ENCODE peak calls at places on chromosomes 11 and 22, in eight cellular contexts. E is stimulated activated CD4-positive, alpha-beta T cell treated with anti-CD3 and anti-CD28 coated beads, Interleukin-2, amount 100 ng/mL, for 24 hours; Z is MCF 10A; N is HEK293T; W is fibroblast of the aortic adventitia; Y is RKO; H is NCI-H1930; P is activated CD8-positive, alpha-beta memory T cell treated with anti-CD3 and anti-CD28 coated beads for 4 hours. U is an unnamed sample.
A peak's percentile ranks its signal among the peaks of the same experiment; 100 is the strongest.

GRCh38 chr11:4606231-4607015 is 1.6 kb downstream of the TRIM68 start:
- DNase-seq in E (no peak), Z (peak; percentile 79), N (no peak), W (peak; percentile 67), Y (no peak), H (no peak), P (no peak), U (no peak)

GRCh38 chr22:30605449-30606110 is 1.4 kb upstream of the TCN2 start:
- DNase-seq in E (peak; percentile 59), Z (peak; percentile 59), N (peak; percentile 71), W (peak; percentile 45), Y (peak; percentile 59), H (no peak), P (no peak), U (no peak)

GRCh38 chr22:38016182-38017078 is 32.1 kb upstream of the SOX10 start:
- DNase-seq in E (no peak), Z (no peak), N (no peak), W (peak; percentile 76), Y (no peak), H (no peak), P (no peak), U (no peak)

GRCh38 chr22:29205598-29206371 is at the start of gene EMID1:
- DNase-seq in E (peak; percentile 38), Z (no peak), N (peak; percentile 77), W (no peak), Y (no peak), H (peak; percentile 61), P (no peak), U (no peak)

GRCh38 chr11:47318166-47318565 is 34.3 kb downstream of the MYBPC3 start:
- DNase-seq in E (no peak), Z (no peak), N (no peak), W (no peak), Y (no peak), H (no peak), P (no peak), U (no peak)

GRCh38 chr11:8370812-8371515 is 107.3 kb upstream of the LMO1 start:
- DNase-seq in E (no peak), Z (no peak), N (no peak), W (no peak), Y (no peak), H (no peak), P (no peak), U (peak; percentile 11)

GRCh38 chr11:134383576-134384221 is 28.3 kb downstream of the B3GAT1 start:
- DNase-seq in E (no peak), Z (no peak), N (no peak), W (no peak), Y (no peak), H (no peak), P (no peak), U (no peak)

GRCh38 chr22:32842486-32842885 is 41.0 kb downstream of the TIMP3 start:
- DNase-seq in E (no peak), Z (no peak), N (no peak), W (no peak), Y (no peak), H (no peak), P (no peak), U (no peak)

GRCh38 chr22:44740307-44740706 is 12.1 kb upstream of the ARHGAP8 start:
- DNase-seq in E (no peak), Z (no peak), N (no peak), W (no peak), Y (no peak), H (no peak), P (no peak), U (no peak)

GRCh38 chr11:19359425-19360000 is 118.8 kb upstream of the E2F8 start:
- DNase-seq in E (no peak), Z (peak; percentile 29), N (no peak), W (peak; percentile 65), Y (no peak), H (no peak), P (no peak), U (no peak)

GRCh38 chr11:23959466-23959865 is 537.4 kb upstream of the LUZP2 start:
- DNase-seq in E (no peak), Z (no peak), N (no peak), W (no peak), Y (no peak), H (no peak), P (no peak), U (no peak)

GRCh38 chr22:33110562-33111163 is 52.5 kb upstream of the SYN3 start:
- DNase-seq in E (no peak), Z (peak; percentile 40), N (no peak), W (no peak), Y (no peak), H (no peak), P (no peak), U (no peak)

GRCh38 chr11:86047275-86047991 is 21.5 kb downstream of the PICALM start:
- DNase-seq in E (peak; percentile 47), Z (peak; percentile 85), N (no peak), W (peak; percentile 80), Y (no peak), H (no peak), P (no peak), U (no peak)

GRCh38 chr11:130223291-130223971 is 63.8 kb downstream of the ST14 start:
- DNase-seq in E (no peak), Z (no peak), N (no peak), W (peak; percentile 12), Y (no peak), H (no peak), P (no peak), U (no peak)

GRCh38 chr11:72814831-72815618 is 814 bp downstream of the ATG16L2 start:
- DNase-seq in E (peak; percentile 58), Z (peak; percentile 62), N (peak; percentile 60), W (peak; percentile 43), Y (peak; percentile 79), H (peak; percentile 62), P (no peak), U (no peak)

GRCh38 chr11:6548641-6549040 is 51.6 kb downstream of the DNHD1 start:
- DNase-seq in E (no peak), Z (no peak), N (no peak), W (no peak), Y (no peak), H (no peak), P (no peak), U (no peak)

GRCh38 chr11:127789887-127790286 is 789.3 kb upstream of the KIRREL3 start:
- DNase-seq in E (peak; percentile 9), Z (peak; percentile 57), N (peak; percentile 13), W (no peak), Y (peak; percentile 18), H (no peak), P (no peak), U (no peak)

GRCh38 chr11:104694259-104695070 is 203.8 kb downstream of the CASP12 start:
- DNase-seq in E (no peak), Z (no peak), N (no peak), W (peak; percentile 95), Y (peak; percentile 31), H (no peak), P (no peak), U (no peak)

GRCh38 chr11:76805206-76805913 is 22.2 kb downstream of the TSKU start:
- DNase-seq in E (peak; percentile 49), Z (peak; percentile 41), N (no peak), W (no peak), Y (no peak), H (no peak), P (no peak), U (peak; percentile 79)

GRCh38 chr11:46386674-46387073 is 4.9 kb downstream of the CHRM4 start:
- DNase-seq in E (no peak), Z (no peak), N (no peak), W (no peak), Y (peak; percentile 77), H (no peak), P (no peak), U (no peak)

GRCh38 chr22:30731658-30732057 is 37.0 kb downstream of the OSBP2 start:
- DNase-seq in E (no peak), Z (no peak), N (no peak), W (no peak), Y (no peak), H (no peak), P (no peak), U (peak; percentile 26)

GRCh38 chr22:42151924-42152635 is 21.5 kb upstream of the CYP2D6 start:
- DNase-seq in E (peak; percentile 13), Z (no peak), N (no peak), W (no peak), Y (no peak), H (no peak), P (no peak), U (no peak)

GRCh38 chr11:65894034-65894591 is 3.6 kb downstream of the CCDC85B start:
- DNase-seq in E (no peak), Z (no peak), N (no peak), W (no peak), Y (peak; percentile 87), H (no peak), P (no peak), U (no peak)

GRCh38 chr11:110724358-110724757 is 12.1 kb upstream of the ARHGAP20 start:
- DNase-seq in E (no peak), Z (no peak), N (no peak), W (no peak), Y (no peak), H (no peak), P (no peak), U (no peak)

GRCh38 chr11:45725121-45725520 is 59.7 kb upstream of the CHST1 start:
- DNase-seq in E (no peak), Z (no peak), N (no peak), W (no peak), Y (no peak), H (no peak), P (no peak), U (no peak)

GRCh38 chr11:134382257-134382656 is 29.8 kb downstream of the B3GAT1 start:
- DNase-seq in E (no peak), Z (no peak), N (no peak), W (no peak), Y (no peak), H (no peak), P (no peak), U (no peak)

GRCh38 chr11:125414121-125414520 is 81.9 kb downstream of the FEZ1 start:
- DNase-seq in E (no peak), Z (no peak), N (no peak), W (no peak), Y (no peak), H (no peak), P (no peak), U (no peak)

GRCh38 chr22:43042101-43042780 is 27.3 kb upstream of the PACSIN2 start:
- DNase-seq in E (no peak), Z (no peak), N (no peak), W (no peak), Y (no peak), H (no peak), P (no peak), U (no peak)

GRCh38 chr11:64060263-64060860 is 24.6 kb downstream of the FLRT1 start:
- DNase-seq in E (no peak), Z (no peak), N (peak; percentile 18), W (no peak), Y (no peak), H (no peak), P (no peak), U (no peak)

GRCh38 chr11:76918941-76919386 is 58.2 kb downstream of the ACER3 start:
- DNase-seq in E (peak; percentile 6), Z (peak; percentile 77), N (peak; percentile 41), W (peak; percentile 79), Y (peak; percentile 78), H (peak; percentile 19), P (no peak), U (no peak)

GRCh38 chr11:57551941-57552340 is 14.5 kb downstream of the SMTNL1 start:
- DNase-seq in E (no peak), Z (no peak), N (no peak), W (no peak), Y (no peak), H (no peak), P (no peak), U (no peak)

GRCh38 chr11:124736738-124737137 is 3.0 kb upstream of the NRGN start:
- DNase-seq in E (no peak), Z (no peak), N (no peak), W (no peak), Y (no peak), H (no peak), P (no peak), U (no peak)

GRCh38 chr11:67667490-67668190 is 6.8 kb downstream of the ALDH3B2 start:
- DNase-seq in E (no peak), Z (no peak), N (no peak), W (no peak), Y (no peak), H (no peak), P (no peak), U (peak; percentile 85)

GRCh38 chr11:8033312-8033715 is 46.2 kb downstream of the EIF3F start:
- DNase-seq in E (peak; percentile 61), Z (peak; percentile 75), N (peak; percentile 86), W (peak; percentile 89), Y (peak; percentile 68), H (peak; percentile 9), P (no peak), U (no peak)

U was measured in mesenteric fat pad.